ENCODE peak calls at places on chromosomes 11 and 22, in five cellular contexts. K is CD4-positive, alpha-beta memory T cell; B is right cardiac atrium; V is HAP-1; F is upper lobe of left lung. Z is an unnamed sample. For H3K4me1 and H3K9me3, the result is how much of the 10 kb centered on the place peaks cover.

GRCh38 chr11:66907751-66908173 is 50.4 kb downstream of the PC start:
- DNase-seq in K (no peak), B (no peak), V (peak), F (no peak), Z (no peak)

GRCh38 chr11:73252577-73253191 is 19.5 kb upstream of the P2RY6 start:
- DNase-seq in K (no peak), B (no peak), V (no peak), F (no peak), Z (peak)

GRCh38 chr11:82698576-82699352 is 34.9 kb downstream of the FAM181B start:
- DNase-seq in K (no peak), B (no peak), V (no peak), F (no peak), Z (no peak)

GRCh38 chr11:119359365-119360229 is 13.1 kb upstream of the MFRP start:
- DNase-seq in K (no peak), B (no peak), V (no peak), F (no peak), Z (peak)

GRCh38 chr11:33543823-33544222 is 156.8 kb downstream of the C11orf91 start:
- DNase-seq in K (no peak), B (no peak), V (no peak), F (no peak), Z (no peak)

GRCh38 chr11:121099885-121100284 is 1.2 kb upstream of the TECTA start:
- DNase-seq in K (no peak), B (no peak), V (no peak), F (no peak), Z (no peak)

GRCh38 chr22:38866024-38866398 is 6.0 kb downstream of the CBX6 start:
- DNase-seq in K (no peak), B (no peak), V (no peak), F (no peak), Z (no peak)

GRCh38 chr11:82229346-82229745 is 504.3 kb downstream of the FAM181B start:
- DNase-seq in K (peak), B (no peak), V (no peak), F (no peak), Z (peak)

GRCh38 chr11:16604784-16605439 is 133.5 kb upstream of the C11orf58 start:
- DNase-seq in K (peak), B (peak), V (peak), F (peak), Z (no peak)

GRCh38 chr11:106624377-106624776 is 393.9 kb downstream of the GUCY1A2 start:
- DNase-seq in K (no peak), B (no peak), V (no peak), F (no peak), Z (no peak)

GRCh38 chr11:37786214-37786755 is 1188.2 kb upstream of the RAG2 start:
- DNase-seq in K (no peak), B (no peak), V (no peak), F (no peak), Z (no peak)

GRCh38 chr22:29617922-29618629 is 14.6 kb downstream of the NF2 start:
- DNase-seq in K (no peak), B (no peak), V (no peak), F (no peak), Z (no peak)

GRCh38 chr11:829116-829945 is 1.6 kb downstream of the CRACR2B start:
- DNase-seq in K (no peak), B (no peak), V (no peak), F (peak), Z (no peak)

GRCh38 chr22:23638611-23639010 is 6.5 kb upstream of the DRICH1 start:
- DNase-seq in K (no peak), B (no peak), V (no peak), F (no peak), Z (no peak)

GRCh38 chr22:35039625-35040024 is 26.3 kb upstream of the ISX start:
- DNase-seq in K (no peak), B (no peak), V (no peak), F (no peak), Z (no peak)

GRCh38 chr11:84747871-84748270 is 879.3 kb downstream of the DLG2 start:
- DNase-seq in K (no peak), B (no peak), V (no peak), F (no peak), Z (peak)

GRCh38 chr22:24230911-24231656 is 13.8 kb downstream of the GGT5 start:
- DNase-seq in K (peak), B (no peak), V (peak), F (peak), Z (peak)

GRCh38 chr22:40043086-40043485 is 48.3 kb downstream of the FAM83F start:
- DNase-seq in K (no peak), B (no peak), V (no peak), F (no peak), Z (no peak)

GRCh38 chr11:78365381-78365792 is 52.2 kb downstream of the GAB2 start:
- DNase-seq in K (no peak), B (no peak), V (peak), F (no peak), Z (no peak)

GRCh38 chr11:89052220-89052619 is 13.6 kb downstream of the GRM5 start:
- DNase-seq in K (no peak), B (no peak), V (no peak), F (no peak), Z (no peak)

GRCh38 chr11:2521081-2521480 is 76.3 kb downstream of the KCNQ1 start:
- DNase-seq in K (no peak), B (peak), V (no peak), F (peak), Z (no peak)

GRCh38 chr11:134366279-134366678 is 34.5 kb downstream of the GLB1L2 start:
- DNase-seq in K (no peak), B (no peak), V (no peak), F (no peak), Z (no peak)

GRCh38 chr11:123299721-123300120 is 104.7 kb upstream of the CLMP start:
- DNase-seq in K (no peak), B (no peak), V (no peak), F (no peak), Z (no peak)

GRCh38 chr22:45425101-45425500 is 11.6 kb downstream of the RIBC2 start:
- DNase-seq in K (no peak), B (no peak), V (no peak), F (no peak), Z (no peak)

GRCh38 chr11:112297248-112297866 is 36.7 kb upstream of the PLET1 start:
- DNase-seq in K (peak), B (no peak), V (no peak), F (no peak), Z (no peak)

GRCh38 chr22:23281406-23282088 is 101.2 kb downstream of the BCR start:
- DNase-seq in K (peak), B (peak), V (peak), F (peak), Z (peak)

GRCh38 chr11:7332451-7332850 is 80.7 kb downstream of the SYT9 start:
- DNase-seq in K (no peak), B (no peak), V (no peak), F (no peak), Z (no peak)

GRCh38 chr22:44025171-44026065 is 1.3 kb downstream of the PARVB start:
- DNase-seq in K (no peak), B (peak), V (peak), F (peak), Z (peak)

GRCh38 chr11:28514391-28514790 is 406.2 kb downstream of the METTL15 start:
- DNase-seq in K (no peak), B (no peak), V (no peak), F (no peak), Z (no peak)

GRCh38 chr11:123166095-123166559 is 28.9 kb downstream of the CLMP start:
- DNase-seq in K (no peak), B (no peak), V (peak), F (no peak), Z (peak)

GRCh38 chr11:13928566-13929251 is 33.8 kb upstream of the SPON1 start:
- DNase-seq in K (no peak), B (no peak), V (no peak), F (no peak), Z (peak)

DNA sequence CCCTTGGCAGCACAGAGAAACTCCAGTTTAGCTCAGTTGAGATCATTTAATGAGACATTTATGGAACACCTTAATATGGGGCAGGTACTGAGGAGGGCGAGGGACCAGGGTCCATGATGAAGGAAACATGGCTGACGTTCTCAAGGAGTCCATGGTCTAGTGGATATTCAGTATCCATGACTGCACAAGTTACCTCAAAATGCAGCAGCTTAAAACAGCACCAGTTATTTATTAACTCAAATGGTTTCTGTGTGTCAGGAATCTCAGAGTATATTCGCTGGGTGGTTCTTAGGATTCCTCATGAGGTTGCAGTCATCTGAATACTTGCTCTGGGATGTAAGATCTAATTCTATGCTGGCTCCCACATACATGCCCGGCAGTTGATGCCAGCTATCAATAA is 346.8 kb downstream of the LARGE1 start:
- DNase-seq in K (no peak), B (no peak), V (no peak), F (no peak), Z (no peak)
- H3K4me1 ChIP-seq in K (under half), B (under half), V (under half), F (under half), Z (half or more)

DNA sequence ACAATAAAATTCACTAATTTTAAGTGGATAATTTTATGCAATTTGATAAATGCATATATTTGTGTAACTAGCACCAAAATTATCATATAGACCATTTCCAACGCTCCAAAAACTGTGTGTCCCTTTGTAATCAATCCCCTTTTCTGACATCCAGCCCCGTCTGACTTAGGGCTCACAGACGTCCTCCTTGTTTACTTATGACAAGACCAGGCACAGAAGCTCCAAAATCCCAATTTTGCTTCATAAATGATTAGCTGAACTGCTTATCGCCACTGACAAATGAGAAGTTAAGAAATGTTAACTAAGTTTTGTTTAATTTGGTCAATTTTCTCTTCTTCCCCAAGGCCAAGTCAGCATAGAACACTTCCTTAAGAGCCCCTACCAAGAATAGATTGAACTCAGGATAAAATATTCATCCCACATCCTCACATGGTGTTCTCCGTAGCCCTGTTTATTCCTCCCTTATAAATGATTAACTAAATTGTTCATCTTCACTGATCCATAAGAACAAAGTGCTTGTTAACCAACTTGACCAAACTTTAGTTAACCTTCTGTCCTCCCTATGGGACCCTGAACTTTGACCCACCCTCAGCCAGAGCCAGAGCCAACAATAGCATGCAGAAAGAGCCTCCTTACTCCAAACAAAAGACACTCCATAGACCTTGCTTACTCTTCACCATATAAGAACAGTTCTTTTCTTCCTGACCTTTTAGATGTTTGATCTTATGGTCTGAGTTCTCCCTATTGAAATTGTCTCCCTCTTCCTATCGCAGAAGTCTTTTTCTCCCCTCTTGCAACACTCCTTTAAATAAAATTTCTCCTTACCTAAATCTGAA is 30.8 kb upstream of the GLYAT start:
- DNase-seq in K (no peak), B (no peak), V (no peak), F (no peak), Z (no peak)
- H3K9me3 ChIP-seq in K (under half), B (under half), V (under half), F (under half), Z (under half)

DNA sequence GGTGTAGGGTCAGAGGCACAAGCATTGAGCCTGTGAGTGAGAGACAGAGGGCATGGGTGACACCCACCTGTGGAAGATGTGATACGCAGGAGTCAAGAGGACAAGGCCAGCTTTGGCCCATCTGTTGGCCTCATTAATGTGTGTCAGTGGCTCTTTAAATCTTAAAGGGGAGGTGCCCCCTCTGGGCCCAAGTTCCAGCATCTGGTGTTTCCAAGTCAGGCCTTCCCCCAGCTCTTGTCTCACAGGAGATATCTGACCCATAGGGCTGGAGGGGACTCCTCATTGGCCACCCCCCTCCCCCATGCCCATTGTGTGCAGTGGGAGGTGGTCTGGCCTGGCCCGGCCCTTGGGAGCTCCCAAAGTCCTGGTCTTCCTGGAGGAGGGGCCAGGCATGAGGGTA is 8.9 kb downstream of the KCNK7 start:
- DNase-seq in K (no peak), B (no peak), V (no peak), F (no peak), Z (no peak)
- H3K4me3 ChIP-seq in K (no peak), B (no peak), V (no peak), F (no peak), Z (no peak)

GRCh38 chr11:68839054-68839865 is 2.5 kb downstream of the CPT1A start:
- DNase-seq in K (peak), B (peak), V (peak), F (peak), Z (peak)
- H3K4me1 ChIP-seq in K (half or more), B (under half), V (under half), F (half or more), Z (under half)

DNA sequence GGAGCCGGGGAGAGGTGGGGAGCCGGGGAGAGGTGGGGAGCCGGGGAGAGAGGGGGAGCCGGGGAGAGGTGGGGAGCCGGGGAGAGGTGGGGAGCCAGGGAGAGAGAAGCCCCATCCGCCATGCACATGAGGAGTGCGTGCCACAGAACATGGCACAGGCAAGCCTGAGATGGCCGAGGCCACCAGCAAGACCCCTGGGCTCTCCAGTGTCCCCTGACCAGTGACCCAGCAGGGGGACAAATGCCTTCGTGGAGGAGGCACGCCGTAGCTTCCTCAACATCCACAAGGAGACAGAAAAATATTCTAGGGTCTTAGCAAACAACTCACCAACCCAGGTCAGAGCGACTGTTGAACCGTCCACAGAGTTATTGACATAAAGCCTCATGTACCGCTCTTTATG is 618.8 kb downstream of the TBC1D22A start:
- DNase-seq in K (no peak), B (no peak), V (no peak), F (peak), Z (no peak)
- H3K9me3 ChIP-seq in K (under half), B (under half), V (under half), F (under half), Z (under half)

DNA sequence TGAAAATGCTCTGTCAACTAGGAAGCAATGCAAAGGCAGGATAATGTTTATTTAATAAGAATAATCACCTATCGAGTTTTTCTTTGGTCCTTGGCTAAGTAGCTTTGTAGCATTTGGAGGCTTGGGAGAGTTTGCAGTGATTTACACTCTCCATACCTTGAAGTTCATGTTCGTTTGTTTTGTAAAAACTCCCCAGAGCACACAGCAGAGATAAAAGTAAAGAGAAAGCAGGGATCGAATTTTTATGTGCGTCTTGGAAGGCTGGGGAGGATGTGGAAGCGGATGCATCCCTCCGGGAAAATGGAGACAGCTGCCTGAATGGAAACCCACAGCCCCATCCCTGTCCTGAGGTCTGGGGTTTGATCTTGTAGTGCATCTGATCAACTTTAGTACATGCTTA is 148.1 kb downstream of the COMMD9 start:
- DNase-seq in K (no peak), B (no peak), V (no peak), F (no peak), Z (no peak)
- H3K4me3 ChIP-seq in K (no peak), B (no peak), V (no peak), F (no peak), Z (no peak)

GRCh38 chr11:68039526-68040086 is 781 bp downstream of the TCIRG1 start:
- DNase-seq in K (no peak), B (peak), V (no peak), F (peak), Z (peak)

GRCh38 chr11:68041617-68042218 is 2.9 kb downstream of the TCIRG1 start:
- DNase-seq in K (no peak), B (no peak), V (no peak), F (no peak), Z (no peak)

GRCh38 chr11:68040957-68041591 is 2.2 kb downstream of the TCIRG1 start:
- DNase-seq in K (no peak), B (peak), V (no peak), F (peak), Z (no peak)

GRCh38 chr11:68038718-68039525 is at the start of gene TCIRG1:
- DNase-seq in K (peak), B (peak), V (peak), F (peak), Z (peak)

GRCh38 chr11:68040121-68040956 is 1.5 kb downstream of the TCIRG1 start:
- DNase-seq in K (peak), B (peak), V (peak), F (peak), Z (peak)
- H3K4me1 ChIP-seq in K (under half), B (under half), V (under half), F (under half), Z (under half)

DNA sequence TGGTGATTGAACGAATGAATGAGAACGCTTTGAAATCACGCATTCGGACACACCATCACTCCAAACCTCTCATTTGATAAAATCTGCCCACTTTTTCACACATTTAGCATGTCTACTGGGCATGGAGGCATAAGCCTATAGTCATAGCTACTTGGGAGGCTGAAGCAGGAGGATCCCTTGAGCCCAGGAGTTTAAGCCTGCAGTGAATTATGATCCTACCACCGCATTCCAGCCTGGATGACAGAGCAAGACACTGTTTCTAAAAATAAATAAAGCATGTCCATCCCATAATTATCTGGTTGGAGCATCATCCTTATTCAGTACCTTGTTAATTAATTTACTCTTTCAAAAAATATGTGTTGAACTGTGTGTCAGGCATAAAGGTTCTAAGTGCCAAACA is 3.3 kb upstream of the PICALM start:
- DNase-seq in K (no peak), B (no peak), V (no peak), F (no peak), Z (no peak)
- H3K9me3 ChIP-seq in K (under half), B (under half), V (under half), F (under half), Z (under half)

DNA sequence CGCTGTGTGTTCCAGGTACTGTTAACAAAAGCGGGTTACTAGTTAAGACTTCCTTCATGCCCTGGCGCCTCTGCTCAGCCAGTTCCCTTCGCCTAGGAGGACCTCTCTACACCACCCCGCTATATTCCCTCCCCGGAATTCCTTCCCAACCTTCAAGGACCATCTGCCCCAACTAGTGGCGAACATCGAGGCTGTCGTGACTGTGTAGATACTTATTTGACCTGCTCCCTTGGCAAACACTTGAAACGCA is 450 bp upstream of the BCL2L13 start:
- DNase-seq in K (no peak), B (no peak), V (no peak), F (no peak), Z (peak)
- H3K4me3 ChIP-seq in K (peak), B (peak), V (peak), F (peak), Z (peak)